ENCODE peak calls at places on chromosomes 16 and 17, in ten cellular contexts. O is foreskin fibroblast; P is thoracic aorta; D is fibroblast of the aortic adventitia; H is CD8-positive, alpha-beta T cell; X is myocyte; F is stimulated activated CD4-positive, alpha-beta T cell treated with anti-CD3 and anti-CD28 coated beads, TNF-alpha, amount 100 ng/mL, for 1 hour; S is tibial artery; V is LoVo; T is ovary. N is an unnamed sample.

GRCh38 chr17:14784997-14785696 is 480.0 kb downstream of the PMP22 start:
- DNase-seq in V (no peak), H (peak), T (no peak), O (no peak), S (no peak), X (no peak), F (peak), P (no peak), D (no peak), N (no peak)

GRCh38 chr17:80367510-80367909 is 47.5 kb upstream of the ENDOV start:
- DNase-seq in H (no peak), O (no peak), D (no peak), X (no peak), S (no peak), T (no peak), P (no peak), V (no peak), F (no peak), N (no peak)

GRCh38 chr17:20920813-20921199 is 122.0 kb downstream of the USP22 start:
- DNase-seq in V (no peak), D (peak), S (no peak), X (peak), T (no peak), H (no peak), P (no peak), F (no peak), O (no peak), N (no peak)

GRCh38 chr17:68198931-68199836 is 48.7 kb upstream of the AMZ2 start:
- DNase-seq in P (no peak), T (no peak), X (no peak), D (no peak), H (peak), S (no peak), F (no peak), O (no peak), V (no peak), N (peak)

GRCh38 chr16:19446300-19446846 is 28.7 kb downstream of the TMC5 start:
- DNase-seq in X (no peak), V (no peak), S (no peak), O (no peak), T (no peak), F (no peak), P (no peak), D (no peak), H (no peak), N (no peak)

GRCh38 chr17:7982171-7982570 is 20.2 kb upstream of the GUCY2D start:
- DNase-seq in S (no peak), V (no peak), T (no peak), D (peak), F (no peak), O (peak), H (no peak), P (no peak), X (peak), N (no peak)

GRCh38 chr16:31472559-31473203 is 729 bp downstream of the TGFB1I1 start:
- DNase-seq in S (peak), V (peak), X (peak), F (no peak), H (peak), D (peak), T (peak), O (peak), P (peak), N (peak)

GRCh38 chr16:46974352-46974751 is 878 bp upstream of the DNAJA2 start:
- DNase-seq in S (no peak), X (peak), O (no peak), T (no peak), D (peak), V (peak), H (no peak), F (no peak), P (no peak), N (peak)

GRCh38 chr16:9092963-9093477 is 1.6 kb downstream of the HAPSTR1 start:
- DNase-seq in D (no peak), P (no peak), T (peak), F (no peak), H (peak), S (peak), V (no peak), X (peak), O (no peak), N (peak)

GRCh38 chr17:68581863-68582645 is 19.1 kb downstream of the FAM20A start:
- DNase-seq in D (no peak), T (no peak), F (no peak), P (no peak), X (no peak), O (no peak), H (no peak), S (no peak), V (no peak), N (no peak)

GRCh38 chr17:49217651-49218413 is 7.3 kb downstream of the ABI3 start:
- DNase-seq in P (no peak), V (no peak), H (peak), O (no peak), F (no peak), X (no peak), S (peak), D (no peak), T (no peak), N (no peak)

GRCh38 chr17:55067697-55068439 is 99.3 kb downstream of the STXBP4 start:
- DNase-seq in O (peak), T (no peak), V (no peak), H (no peak), F (no peak), X (peak), P (no peak), S (no peak), D (peak), N (no peak)

GRCh38 chr17:31488982-31489294 is 97.5 kb downstream of the RAB11FIP4 start:
- DNase-seq in V (no peak), H (peak), S (no peak), O (no peak), P (no peak), T (no peak), F (no peak), X (no peak), D (no peak), N (no peak)

GRCh38 chr17:1972429-1973160 is 52.5 kb downstream of the RTN4RL1 start:
- DNase-seq in F (no peak), D (no peak), V (no peak), O (no peak), H (no peak), T (no peak), S (no peak), X (no peak), P (no peak), N (no peak)

GRCh38 chr16:29826342-29826695 is 6.1 kb downstream of the MVP start:
- DNase-seq in P (no peak), X (no peak), S (no peak), D (no peak), H (no peak), V (no peak), O (no peak), F (no peak), T (no peak), N (no peak)

GRCh38 chr17:80856863-80857488 is 134.7 kb upstream of the CHMP6 start:
- DNase-seq in H (no peak), O (no peak), S (no peak), T (no peak), F (no peak), D (no peak), P (no peak), V (no peak), X (no peak), N (no peak)

GRCh38 chr16:46996391-46996790 is 22.9 kb upstream of the DNAJA2 start:
- DNase-seq in H (no peak), O (no peak), V (no peak), S (no peak), X (no peak), D (peak), T (no peak), F (no peak), P (no peak), N (no peak)

GRCh38 chr17:46978489-46979022 is 497 bp downstream of the RPRML start:
- DNase-seq in H (no peak), X (no peak), O (no peak), P (no peak), F (no peak), T (no peak), D (no peak), S (no peak), V (no peak), N (no peak)

GRCh38 chr17:8122923-8123694 is 797 bp downstream of the HES7 start:
- DNase-seq in T (no peak), F (peak), V (no peak), X (peak), D (peak), O (no peak), P (no peak), H (no peak), S (no peak), N (no peak)

GRCh38 chr17:11380761-11381160 is 139.7 kb downstream of the SHISA6 start:
- DNase-seq in O (no peak), F (no peak), S (no peak), H (no peak), X (no peak), T (no peak), P (no peak), V (no peak), D (no peak), N (no peak)

GRCh38 chr17:61717352-61717751 is 126.3 kb upstream of the NACA2 start:
- DNase-seq in O (no peak), D (no peak), V (no peak), F (no peak), T (no peak), S (no peak), X (no peak), P (no peak), H (no peak), N (no peak)

GRCh38 chr17:14458724-14459123 is 157.8 kb downstream of the HS3ST3B1 start:
- DNase-seq in V (no peak), P (no peak), S (no peak), X (no peak), F (no peak), D (no peak), O (no peak), T (no peak), H (no peak), N (no peak)

GRCh38 chr16:67415872-67416793 is at the start of gene ZDHHC1:
- DNase-seq in H (peak), P (no peak), F (peak), S (peak), D (peak), V (peak), O (peak), T (peak), X (peak), N (peak)

GRCh38 chr16:30381351-30382041 is 865 bp downstream of the SEPTIN1 start:
- DNase-seq in T (no peak), H (no peak), S (no peak), D (no peak), O (no peak), V (no peak), F (no peak), X (peak), P (no peak), N (no peak)

GRCh38 chr17:74750327-74751069 is 2.1 kb downstream of the NHERF1 start:
- DNase-seq in F (no peak), H (peak), T (no peak), S (no peak), V (no peak), O (no peak), X (peak), P (no peak), D (no peak), N (no peak)

GRCh38 chr17:31722251-31723056 is 136.6 kb downstream of the COPRS start:
- DNase-seq in O (no peak), T (no peak), H (no peak), D (no peak), P (peak), V (no peak), S (no peak), X (peak), F (no peak), N (no peak)

GRCh38 chr17:60506312-60506711 is 19.7 kb downstream of the APPBP2 start:
- DNase-seq in H (no peak), T (no peak), P (no peak), O (peak), F (no peak), X (peak), D (peak), S (no peak), V (no peak), N (no peak)

GRCh38 chr17:63445571-63446217 is 412 bp downstream of the CYB561 start:
- DNase-seq in S (no peak), T (no peak), P (no peak), O (no peak), D (peak), F (peak), H (peak), X (no peak), V (peak), N (peak)

GRCh38 chr16:86862596-86862995 is 284.2 kb downstream of the FOXL1 start:
- DNase-seq in P (no peak), X (no peak), F (no peak), O (no peak), T (no peak), H (no peak), V (no peak), S (no peak), D (no peak), N (no peak)

GRCh38 chr17:21419299-21420239 is 43.4 kb downstream of the KCNJ12 start:
- DNase-seq in T (no peak), V (no peak), P (no peak), D (no peak), O (no peak), F (no peak), X (no peak), H (peak), S (no peak), N (no peak)

N was measured in NCI-H345.